ENCODE peak calls at places on chromosomes 3 and 15, in six cellular contexts. R is GM12878, U is right lobe of liver, Q is A549, T is K562, D is heart left ventricle. F is an unnamed sample.

GRCh38 chr15:75573001-75573400 is 6.1 kb downstream of the PTPN9 start:
- ATAC-seq in R (peak; percentile 20), T (no peak), U (no peak), Q (peak; percentile 44), D (no peak), F (no peak)

GRCh38 chr3:45259144-45259543 is 33.1 kb upstream of the TMEM158 start:
- ATAC-seq in U (no peak), T (no peak), D (no peak), Q (no peak), R (no peak), F (no peak)

GRCh38 chr3:189355481-189356201 is 183.9 kb downstream of the TPRG1 start:
- ATAC-seq in U (peak; percentile 87), Q (peak; percentile 81), T (no peak), D (no peak), R (peak; percentile 34), F (peak; percentile 61)

GRCh38 chr15:88072598-88073385 is 183.7 kb downstream of the NTRK3 start:
- ATAC-seq in T (no peak), D (no peak), R (no peak), U (no peak), Q (no peak), F (no peak)

GRCh38 chr3:155870133-155870944 is at the start of gene GMPS:
- ATAC-seq in Q (peak; percentile 93), R (peak; percentile 92), U (peak; percentile 96), D (peak; percentile 98), T (peak; percentile 86), F (peak; percentile 99)

GRCh38 chr15:82571722-82572222 is 31.5 kb upstream of the RPS17 start:
- ATAC-seq in D (peak; percentile 65), Q (peak; percentile 11), U (peak; percentile 40), R (no peak), T (peak; percentile 63), F (peak; percentile 95)

GRCh38 chr3:38826001-38826400 is 10.0 kb upstream of the SCN10A start:
- ATAC-seq in T (no peak), Q (no peak), R (no peak), U (no peak), D (no peak), F (no peak)

GRCh38 chr15:45121020-45121419 is 6.9 kb downstream of the DUOXA2 start:
- ATAC-seq in U (no peak), D (no peak), R (peak; percentile 37), Q (no peak), T (no peak), F (no peak)

GRCh38 chr15:28967071-28967470 is 81.3 kb downstream of the APBA2 start:
- ATAC-seq in U (no peak), D (no peak), R (no peak), Q (no peak), T (no peak), F (no peak)

GRCh38 chr3:11482024-11482423 is 161.7 kb downstream of the VGLL4 start:
- ATAC-seq in U (no peak), T (no peak), D (peak; percentile 28), Q (no peak), R (no peak), F (peak; percentile 37)

GRCh38 chr3:66860771-66861170 is 137.3 kb upstream of the KBTBD8 start:
- ATAC-seq in T (no peak), Q (no peak), U (no peak), D (no peak), R (peak; percentile 38), F (no peak)

GRCh38 chr3:13867727-13868126 is 12.1 kb downstream of the WNT7A start:
- ATAC-seq in R (no peak), D (no peak), Q (no peak), U (no peak), T (no peak), F (no peak)

GRCh38 chr3:13871791-13872190 is 8.1 kb downstream of the WNT7A start:
- ATAC-seq in U (no peak), Q (no peak), T (no peak), D (no peak), R (no peak), F (no peak)

GRCh38 chr3:13870902-13871301 is 9.0 kb downstream of the WNT7A start:
- ATAC-seq in U (no peak), R (no peak), T (no peak), D (no peak), Q (no peak), F (no peak)

GRCh38 chr3:13868844-13869724 is 10.8 kb downstream of the WNT7A start:
- ATAC-seq in D (no peak), Q (no peak), R (no peak), U (no peak), T (no peak), F (no peak)

GRCh38 chr3:13869944-13870343 is 9.9 kb downstream of the WNT7A start:
- ATAC-seq in D (no peak), R (no peak), U (no peak), Q (no peak), T (peak; percentile 46), F (no peak)
- H3K27ac ChIP-seq in D (no peak overlapping the region), R (no peak overlapping the region), U (no peak overlapping the region), Q (no peak overlapping the region), T (no peak overlapping the region), F (no peak overlapping the region)

GRCh38 chr3:177197041-177197933 is at the start of gene TBL1XR1:
- ATAC-seq in T (peak; percentile 76), D (peak; percentile 81), R (peak; percentile 24), U (peak; percentile 90), Q (peak; percentile 75), F (peak; percentile 96)
- TF ChIP-seq POLR2A in T (no peak), D (no peak), R (peak; percentile 69), U (peak; percentile 44), Q (no peak), F (no peak)

DNA sequence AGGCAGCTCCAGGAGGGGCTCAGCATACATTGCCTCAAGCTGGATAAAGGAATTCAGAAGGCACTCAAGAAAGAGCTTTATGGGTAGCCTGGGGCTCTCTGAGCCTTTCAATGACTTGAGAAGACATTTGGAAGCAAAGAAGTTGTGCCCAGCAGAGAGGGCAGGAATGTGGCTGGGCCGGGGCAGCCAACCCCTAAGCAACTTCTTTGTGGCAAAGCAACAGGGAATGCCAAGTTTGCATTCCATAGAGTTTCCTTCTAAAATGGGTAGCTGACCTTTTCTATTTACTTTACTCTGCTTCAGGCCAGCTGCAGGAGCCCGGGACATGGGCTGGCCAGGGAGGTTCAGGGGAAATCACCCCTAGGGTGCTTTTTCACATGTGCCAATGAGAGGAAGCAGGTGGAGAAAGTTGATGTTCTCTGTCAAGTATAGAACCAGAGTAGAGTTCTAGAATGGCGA is 45.6 kb downstream of the CCDC12 start:
- ATAC-seq in Q (peak; percentile 9), R (peak; percentile 13), T (no peak), U (peak; percentile 20), D (no peak), F (no peak)
- H3K27ac ChIP-seq in Q (peak overlapping the region; percentile 85), R (peak overlapping the region; percentile 94), T (no peak overlapping the region), U (peak overlapping the region; percentile 9), D (peak overlapping the region; percentile 85), F (peak overlapping the region; percentile 83)

DNA sequence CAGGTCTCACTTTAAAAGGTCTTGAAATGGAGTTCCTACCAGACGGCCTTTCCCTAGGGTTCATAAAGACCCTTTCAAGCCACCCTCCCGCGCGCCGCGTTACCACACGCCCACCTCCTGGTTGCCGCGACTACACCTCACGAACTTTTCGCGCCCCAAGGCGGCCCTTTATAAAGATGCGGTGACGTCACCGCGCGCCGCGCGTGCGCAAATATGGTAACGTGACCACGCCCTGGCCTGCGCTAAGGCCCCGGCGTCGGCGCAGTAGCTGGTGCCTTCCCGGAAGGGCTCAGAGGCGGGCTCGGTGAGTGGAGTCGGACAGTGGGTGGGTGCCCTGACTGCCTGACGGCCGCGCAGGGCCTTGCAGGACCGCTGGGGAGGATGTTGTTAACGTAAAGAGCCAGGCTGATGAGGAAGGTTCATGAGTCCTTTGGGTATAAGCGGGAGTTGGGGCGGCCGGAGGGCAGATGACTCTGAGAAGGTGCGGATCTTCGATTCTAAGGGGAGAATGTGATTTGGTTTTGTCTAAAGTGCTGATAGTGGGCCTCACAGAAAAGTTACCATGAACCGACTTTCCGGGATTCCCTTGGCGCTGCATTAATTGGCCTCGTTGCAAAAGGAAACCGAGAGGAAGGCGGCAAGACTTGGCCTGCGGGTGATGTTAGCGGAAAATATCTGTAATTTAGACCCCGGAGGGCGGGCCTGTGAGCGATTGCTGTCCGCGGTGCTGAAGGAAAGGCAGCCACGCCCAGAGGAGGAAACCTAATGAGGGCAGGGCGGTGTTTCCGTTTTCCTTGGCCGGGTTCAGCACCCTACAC is 54.4 kb downstream of the FEZF2 start:
- ATAC-seq in T (no peak), R (peak; percentile 72), Q (peak; percentile 100), D (peak; percentile 99), U (peak; percentile 89), F (peak; percentile 97)
- TF ChIP-seq POLR2A in T (no peak), R (no peak), Q (peak; percentile 59), D (no peak), U (no peak), F (peak; percentile 22)

GRCh38 chr3:50322386-50323091 is at the start of gene HYAL2:
- ATAC-seq in T (no peak), U (peak; percentile 5), R (no peak), Q (no peak), D (peak; percentile 12), F (peak; percentile 2)

GRCh38 chr3:50324351-50325144 is 2.0 kb upstream of the HYAL2 start:
- ATAC-seq in Q (peak; percentile 67), R (peak; percentile 51), U (peak; percentile 44), D (peak; percentile 9), T (peak; percentile 70), F (no peak)

GRCh38 chr3:50323092-50323600 is 601 bp upstream of the HYAL2 start:
- ATAC-seq in R (no peak), Q (no peak), T (no peak), D (peak; percentile 24), U (no peak), F (peak; percentile 5)

GRCh38 chr3:50321844-50322385 is 630 bp downstream of the HYAL2 start:
- ATAC-seq in Q (peak; percentile 21), D (peak; percentile 11), T (peak; percentile 26), R (peak; percentile 43), U (peak; percentile 35), F (peak; percentile 14)

DNA sequence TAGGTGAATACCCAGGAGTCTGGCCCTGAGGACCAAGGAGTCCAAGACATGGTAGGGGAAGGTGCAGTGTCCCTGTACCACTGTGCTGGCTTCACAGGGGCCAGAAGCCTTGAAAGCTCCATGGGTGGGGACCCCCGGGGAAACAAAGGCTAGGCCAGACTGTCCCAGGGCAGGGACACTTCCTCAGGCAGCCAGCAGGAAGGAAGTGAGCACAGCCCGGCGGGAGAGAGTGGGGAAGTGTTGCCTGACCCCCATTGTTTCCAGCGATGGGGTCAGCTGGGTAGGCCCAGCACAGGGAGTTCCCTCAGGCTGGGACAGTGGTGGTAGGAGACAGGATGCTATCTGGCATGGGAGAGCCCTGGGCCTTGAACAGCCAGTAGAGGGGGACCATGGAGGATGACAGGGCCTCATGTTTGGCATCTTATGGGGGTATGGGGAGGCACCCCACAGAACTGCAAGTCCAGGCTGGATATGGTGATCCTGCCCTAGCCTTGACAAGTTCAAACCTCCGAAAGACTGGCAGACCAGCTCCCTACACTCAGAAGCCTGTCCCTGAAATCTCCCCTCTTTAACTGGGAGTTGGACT is 1.2 kb upstream of the HYAL2 start:
- ATAC-seq in D (peak; percentile 34), T (no peak), U (peak; percentile 2), R (no peak), Q (no peak), F (peak; percentile 14)
- H3K27ac ChIP-seq in D (peak overlapping the region; percentile 95), T (peak overlapping the region; percentile 33), U (peak overlapping the region; percentile 98), R (no peak overlapping the region), Q (no peak overlapping the region), F (peak overlapping the region; percentile 97)